ENCODE peak calls at places on chromosomes 6 and 20, in eight cellular contexts. S, X, L, U, P, W, O and K are unnamed samples.

GRCh38 chr6:5671162-5671561 is 335.6 kb downstream of the NRN1 start:
- DNase-seq in S (no peak), L (peak; percentile 39), O (no peak), W (peak; percentile 57), P (no peak), U (peak; percentile 72), X (peak; percentile 79), K (no peak)

GRCh38 chr6:97639702-97640101 is 356.7 kb upstream of the MMS22L start:
- DNase-seq in O (no peak), W (no peak), L (no peak), U (no peak), X (no peak), S (no peak), P (no peak), K (no peak)

GRCh38 chr6:32064706-32065105 is 26.5 kb downstream of the CYP21A2 start:
- DNase-seq in S (no peak), L (no peak), O (no peak), X (no peak), P (no peak), U (no peak), W (no peak), K (no peak)

GRCh38 chr20:19449051-19449450 is 236.6 kb downstream of the SLC24A3 start:
- DNase-seq in O (no peak), U (no peak), P (no peak), S (no peak), W (no peak), L (no peak), X (no peak), K (no peak)

GRCh38 chr6:165714907-165715306 is 51.9 kb upstream of the PDE10A start:
- DNase-seq in P (no peak), X (no peak), W (no peak), U (no peak), O (no peak), S (no peak), L (no peak), K (no peak)

GRCh38 chr6:111844921-111845320 is 28.3 kb downstream of the FYN start:
- DNase-seq in O (no peak), X (no peak), P (no peak), L (no peak), W (no peak), S (no peak), U (no peak), K (no peak)

GRCh38 chr20:38201356-38201755 is 36.3 kb upstream of the TGM2 start:
- DNase-seq in S (no peak), X (peak; percentile 93), U (peak; percentile 81), L (peak; percentile 56), O (peak; percentile 61), W (no peak), P (no peak), K (peak; percentile 45)

GRCh38 chr6:39812853-39813533 is 20.8 kb downstream of the DAAM2 start:
- DNase-seq in S (peak; percentile 36), O (no peak), U (peak; percentile 20), W (no peak), P (no peak), L (no peak), X (peak; percentile 86), K (peak; percentile 83)

GRCh38 chr6:111938710-111939109 is 65.5 kb upstream of the FYN start:
- DNase-seq in U (peak; percentile 61), L (no peak), X (peak; percentile 91), P (no peak), S (no peak), W (no peak), O (peak; percentile 74), K (no peak)

GRCh38 chr6:111721677-111722219 is 116.1 kb upstream of the TRAF3IP2 start:
- DNase-seq in P (no peak), U (peak; percentile 45), S (no peak), W (peak; percentile 48), O (no peak), L (peak; percentile 37), X (peak; percentile 91), K (no peak)

DNA sequence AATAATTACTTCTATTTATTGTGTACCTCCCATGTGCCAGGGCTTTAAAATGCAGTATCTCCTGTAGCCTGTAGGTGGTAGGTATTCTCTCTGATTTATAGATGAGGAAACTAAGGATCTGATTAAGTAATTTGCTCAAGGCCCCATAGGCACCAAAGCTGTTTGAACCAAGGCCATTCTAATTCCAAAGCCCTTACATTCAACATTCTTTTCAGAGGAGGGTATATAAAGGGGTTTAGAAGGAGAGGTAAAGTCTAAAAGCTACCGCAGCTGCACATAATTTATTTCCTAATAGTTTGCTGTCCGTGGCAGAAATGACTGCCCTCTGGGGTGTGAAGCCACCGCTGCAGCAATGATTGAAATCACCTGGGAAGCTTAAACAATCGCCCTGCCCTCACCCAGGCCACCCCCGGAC is 95.0 kb upstream of the FAM8A1 start:
- DNase-seq in O (no peak), U (no peak), W (no peak), S (no peak), L (no peak), P (no peak), X (peak; percentile 14), K (no peak)
- TF ChIP-seq CTCF in O (peak; percentile 45), U (peak; percentile 39), W (no peak), S (peak; percentile 21), L (no peak), P (no peak), X (peak; percentile 35), K (peak; percentile 9)

GRCh38 chr6:54697423-54697822 is 149.1 kb upstream of the FAM83B start:
- DNase-seq in U (peak; percentile 11), P (no peak), W (no peak), X (peak; percentile 19), L (no peak), S (no peak), O (peak; percentile 6), K (no peak)
- TF ChIP-seq CTCF in U (peak; percentile 28), P (no peak), W (peak; percentile 24), X (peak; percentile 22), L (no peak), S (peak; percentile 37), O (peak; percentile 59), K (peak; percentile 44)

GRCh38 chr6:72140795-72141194 is 254.4 kb downstream of the RIMS1 start:
- DNase-seq in U (no peak), S (no peak), X (peak; percentile 4), P (no peak), L (no peak), W (no peak), O (no peak), K (no peak)
- TF ChIP-seq CTCF in U (no peak), S (peak; percentile 1), X (no peak), P (no peak), L (no peak), W (no peak), O (peak; percentile 30), K (peak; percentile 16)

DNA sequence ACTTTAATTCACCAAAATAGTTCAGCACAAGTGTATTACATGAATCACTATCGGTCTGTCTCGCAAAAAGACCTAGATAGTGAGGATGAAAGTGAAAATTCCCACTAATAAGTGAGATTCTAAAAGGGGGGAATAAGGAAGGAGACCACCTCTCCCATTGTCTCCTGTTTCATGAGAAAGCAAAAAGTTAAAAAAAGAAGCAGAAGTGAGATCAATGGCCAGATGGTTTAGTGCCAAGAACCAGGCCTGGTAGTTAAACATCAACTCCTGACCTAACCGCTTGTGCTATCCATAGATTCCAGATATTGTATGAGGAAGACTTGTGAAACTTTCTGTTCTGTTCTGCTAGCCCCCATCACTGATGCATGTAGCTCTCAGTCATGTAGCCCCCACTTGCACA is 293.0 kb downstream of the RNGTT start:
- DNase-seq in L (no peak), P (no peak), S (no peak), X (no peak), U (no peak), W (no peak), O (no peak), K (no peak)
- TF ChIP-seq CTCF in L (no peak), P (no peak), S (no peak), X (no peak), U (no peak), W (no peak), O (no peak), K (no peak)

GRCh38 chr6:132734694-132735236 is 20.9 kb upstream of the VNN1 start:
- DNase-seq in X (peak; percentile 74), S (no peak), O (peak; percentile 67), U (peak; percentile 89), L (no peak), P (no peak), W (no peak), K (peak; percentile 65)
- TF ChIP-seq CTCF in X (peak; percentile 41), S (peak; percentile 25), O (peak; percentile 60), U (peak; percentile 40), L (no peak), P (no peak), W (no peak), K (peak; percentile 58)

GRCh38 chr6:20024979-20025378 is 187.3 kb downstream of the MBOAT1 start:
- DNase-seq in U (no peak), X (no peak), W (no peak), S (no peak), L (no peak), O (no peak), P (no peak), K (no peak)
- TF ChIP-seq CTCF in U (no peak), X (no peak), W (no peak), S (no peak), L (no peak), O (no peak), P (no peak), K (no peak)